ENCODE peak calls at places on chromosomes 5 and 9, in ten cellular contexts. V is anterior cingulate cortex; H is NCI-H1105; Q is mucosa of gallbladder; J is fibroblast of the aortic adventitia; W is SK-N-DZ; G is T-cell; R is activated effector memory CD4-positive, alpha-beta T cell treated with Interleukin-2 at 50 U/mL for 16 hours; I is Right ventricle myocardium superior; C is HS-5. M is an unnamed sample.

GRCh38 chr9:87276327-87276841 is 221.3 kb upstream of the DAPK1 start:
- DNase-seq in H (no peak), C (peak), J (peak), I (no peak), G (no peak), Q (no peak), W (no peak), V (no peak), R (no peak), M (peak)

GRCh38 chr9:137167113-137167751 is 2.6 kb downstream of the LRRC26 start:
- DNase-seq in Q (no peak), H (no peak), R (no peak), W (no peak), C (no peak), I (no peak), G (no peak), V (peak), J (no peak), M (no peak)

GRCh38 chr5:84524491-84524890 is 139.8 kb upstream of the EDIL3 start:
- DNase-seq in C (no peak), J (peak), G (no peak), I (no peak), H (no peak), W (no peak), R (no peak), V (no peak), Q (no peak), M (no peak)

GRCh38 chr9:4904322-4905134 is 80.5 kb upstream of the JAK2 start:
- DNase-seq in C (peak), R (no peak), H (peak), Q (no peak), J (peak), W (no peak), V (no peak), I (no peak), G (no peak), M (peak)

GRCh38 chr9:135701067-135701967 is 668 bp upstream of the KCNT1 start:
- DNase-seq in R (no peak), H (no peak), Q (no peak), I (no peak), V (no peak), W (peak), G (no peak), C (no peak), J (no peak), M (no peak)

GRCh38 chr9:107635803-107636174 is 146.2 kb upstream of the KLF4 start:
- DNase-seq in J (no peak), Q (no peak), V (no peak), R (no peak), I (no peak), G (no peak), W (no peak), H (no peak), C (no peak), M (no peak)

GRCh38 chr5:119515192-119515591 is 62.9 kb downstream of the HSD17B4 start:
- DNase-seq in J (peak), Q (no peak), H (no peak), G (no peak), C (no peak), W (no peak), V (no peak), I (no peak), R (no peak), M (no peak)

GRCh38 chr5:54449923-54450322 is 5.6 kb upstream of the HSPB3 start:
- DNase-seq in J (no peak), Q (no peak), W (no peak), I (no peak), G (no peak), C (no peak), H (no peak), R (no peak), V (no peak), M (no peak)

GRCh38 chr9:84966876-84967830 is 297.6 kb downstream of the NTRK2 start:
- DNase-seq in H (no peak), Q (no peak), I (no peak), V (peak), R (no peak), W (no peak), G (no peak), J (no peak), C (no peak), M (no peak)

GRCh38 chr9:116134981-116135380 is 18.6 kb upstream of the PAPPA start:
- DNase-seq in H (no peak), Q (no peak), J (no peak), I (no peak), V (no peak), G (no peak), C (no peak), W (no peak), R (no peak), M (no peak)

GRCh38 chr9:12856608-12857007 is 81.8 kb downstream of the LURAP1L start:
- DNase-seq in R (no peak), V (no peak), Q (no peak), H (no peak), I (no peak), G (no peak), C (no peak), W (no peak), J (no peak), M (no peak)

GRCh38 chr9:137297966-137298365 is 4.1 kb downstream of the NRARP start:
- DNase-seq in J (no peak), I (no peak), G (no peak), H (no peak), C (no peak), V (no peak), W (no peak), R (no peak), Q (no peak), M (no peak)

GRCh38 chr9:137467896-137468295 is 8.8 kb upstream of the NSMF start:
- DNase-seq in J (no peak), W (no peak), Q (no peak), I (peak), C (no peak), R (no peak), H (no peak), G (no peak), V (no peak), M (no peak)

GRCh38 chr5:66653380-66653779 is 57.2 kb downstream of the MAST4 start:
- DNase-seq in Q (no peak), W (peak), C (peak), I (no peak), J (peak), V (no peak), G (no peak), H (no peak), R (no peak), M (peak)

GRCh38 chr9:26310294-26310693 is 582.3 kb downstream of the CAAP1 start:
- DNase-seq in C (no peak), V (no peak), H (no peak), W (no peak), G (no peak), Q (no peak), J (peak), I (no peak), R (no peak), M (peak)

GRCh38 chr5:177434437-177434836 is 8.0 kb downstream of the GRK6 start:
- DNase-seq in J (no peak), V (no peak), H (no peak), W (no peak), R (no peak), C (no peak), I (no peak), G (peak), Q (no peak), M (no peak)

GRCh38 chr5:141753971-141754713 is 72.1 kb upstream of the ARAP3 start:
- DNase-seq in W (no peak), V (no peak), Q (peak), G (peak), R (no peak), C (no peak), I (no peak), J (peak), H (no peak), M (peak)

GRCh38 chr5:169384661-169385060 is 83.7 kb upstream of the SLIT3 start:
- DNase-seq in H (no peak), Q (no peak), I (no peak), J (no peak), C (no peak), V (no peak), G (no peak), R (no peak), W (no peak), M (no peak)

GRCh38 chr9:94086961-94087360 is 2.7 kb downstream of the PTPDC1 start:
- DNase-seq in R (no peak), I (no peak), H (no peak), Q (no peak), G (no peak), C (no peak), W (no peak), V (no peak), J (peak), M (no peak)

GRCh38 chr9:100880284-100880683 is 148.2 kb upstream of the PLPPR1 start:
- DNase-seq in C (no peak), V (no peak), G (no peak), W (no peak), H (no peak), Q (no peak), J (no peak), R (no peak), I (no peak), M (no peak)

GRCh38 chr9:129910628-129911567 is 75.6 kb downstream of the USP20 start:
- DNase-seq in I (no peak), C (peak), W (no peak), H (no peak), Q (peak), V (no peak), G (no peak), R (no peak), J (peak), M (peak)

GRCh38 chr9:27339661-27340295 is 42.8 kb upstream of the EQTN start:
- DNase-seq in C (no peak), V (no peak), W (no peak), H (no peak), I (no peak), J (no peak), Q (no peak), R (no peak), G (no peak), M (no peak)

GRCh38 chr5:144429905-144430304 is 259.2 kb downstream of the KCTD16 start:
- DNase-seq in C (no peak), R (no peak), I (no peak), J (no peak), H (no peak), V (no peak), W (no peak), G (no peak), Q (no peak), M (no peak)

GRCh38 chr9:36873247-36873875 is 160.7 kb downstream of the PAX5 start:
- DNase-seq in G (peak), Q (peak), I (peak), C (peak), R (peak), H (peak), V (peak), J (peak), W (peak), M (peak)

GRCh38 chr5:98975223-98975622 is 46.4 kb upstream of the CHD1 start:
- DNase-seq in I (no peak), C (no peak), W (no peak), Q (peak), V (no peak), J (no peak), R (no peak), H (no peak), G (no peak), M (peak)

GRCh38 chr5:53170748-53171349 is 61.3 kb upstream of the MOCS2 start:
- DNase-seq in V (no peak), I (no peak), G (no peak), Q (no peak), H (no peak), R (no peak), W (peak), J (peak), C (peak), M (peak)

GRCh38 chr5:78677777-78678668 is 29.5 kb upstream of the LHFPL2 start:
- DNase-seq in G (no peak), H (no peak), I (peak), V (peak), Q (peak), C (peak), J (peak), W (peak), R (no peak), M (peak)

GRCh38 chr5:110477923-110478322 is 248.5 kb downstream of the TMEM232 start:
- DNase-seq in C (peak), Q (no peak), V (no peak), J (peak), I (no peak), W (no peak), H (no peak), G (no peak), R (no peak), M (peak)

GRCh38 chr5:65790371-65791163 is 68.6 kb downstream of the NLN start:
- DNase-seq in Q (no peak), J (no peak), G (no peak), W (no peak), H (no peak), C (no peak), R (no peak), V (no peak), I (no peak), M (peak)

GRCh38 chr9:109652971-109653370 is 127.0 kb upstream of the PALM2AKAP2 start:
- DNase-seq in V (no peak), H (no peak), C (peak), Q (no peak), W (no peak), G (no peak), J (peak), I (no peak), R (no peak), M (peak)

GRCh38 chr9:114371986-114372917 is 15.5 kb downstream of the AKNA start:
- DNase-seq in R (peak), I (no peak), W (no peak), H (no peak), G (peak), C (no peak), V (no peak), Q (no peak), J (no peak), M (peak)

GRCh38 chr5:167723254-167723871 is 568.1 kb upstream of the WWC1 start:
- DNase-seq in I (peak), Q (peak), W (peak), V (peak), R (peak), G (peak), J (peak), H (peak), C (peak), M (peak)

GRCh38 chr9:127119319-127119709 is 3.1 kb downstream of the ANGPTL2 start:
- DNase-seq in V (no peak), W (no peak), H (no peak), I (no peak), G (no peak), Q (no peak), J (no peak), R (no peak), C (no peak), M (no peak)

GRCh38 chr5:132503244-132503643 is 12.7 kb upstream of the IRF1 start:
- DNase-seq in R (no peak), I (no peak), W (no peak), G (no peak), J (no peak), V (no peak), Q (no peak), H (no peak), C (no peak), M (no peak)

M was measured in mammary epithelial cell.